ENCODE peak calls at places on chromosomes 4 and X, in seven cellular contexts. B is GM12878, T is IMR-90, I is K562, V is HCT116, L is H1, N is HepG2. G is an unnamed sample.

GRCh38 chrX:23554304-23554703 is 113.0 kb upstream of the PRDX4 start:
- DNase-seq in I (no peak), T (peak), N (peak), L (no peak), B (no peak), V (peak), G (peak)

GRCh38 chr4:8731364-8731763 is 138.8 kb downstream of the CPZ start:
- DNase-seq in I (no peak), V (no peak), B (no peak), L (no peak), N (no peak), T (no peak), G (no peak)

GRCh38 chrX:129698150-129698549 is 40.6 kb upstream of the XPNPEP2 start:
- DNase-seq in I (no peak), N (peak), B (no peak), T (no peak), V (no peak), L (no peak), G (no peak)

GRCh38 chr4:48017108-48017527 is 546 bp downstream of the NIPAL1 start:
- DNase-seq in N (no peak), B (no peak), L (peak), I (peak), T (peak), V (peak), G (peak)

GRCh38 chrX:39854772-39855747 is 242.7 kb downstream of the BCOR start:
- DNase-seq in N (no peak), B (peak), V (no peak), I (no peak), T (no peak), L (no peak), G (no peak)

GRCh38 chrX:15674514-15674898 is 9.9 kb upstream of the CLTRN start:
- DNase-seq in B (peak), N (peak), I (peak), V (peak), L (no peak), T (peak), G (no peak)

GRCh38 chrX:24982306-24982965 is 33.3 kb downstream of the ARX start:
- DNase-seq in N (no peak), T (peak), V (no peak), I (no peak), L (no peak), B (no peak), G (no peak)

GRCh38 chr4:77209012-77209411 is 52.0 kb downstream of the CCNG2 start:
- DNase-seq in V (no peak), B (no peak), L (no peak), N (no peak), T (no peak), I (no peak), G (no peak)

GRCh38 chr4:135418353-135418752 is 1216.8 kb upstream of the PABPC4L start:
- DNase-seq in T (peak), I (no peak), B (no peak), L (no peak), V (peak), N (peak), G (no peak)

GRCh38 chr4:107380836-107381438 is 339.1 kb downstream of the PAPSS1 start:
- DNase-seq in T (no peak), L (no peak), V (no peak), I (no peak), N (no peak), B (no peak), G (no peak)

GRCh38 chr4:100188829-100189228 is 1.4 kb downstream of the DDIT4L start:
- DNase-seq in L (no peak), I (no peak), B (no peak), T (no peak), V (no peak), N (no peak), G (no peak)

GRCh38 chr4:38562751-38563198 is 101.2 kb upstream of the KLF3 start:
- DNase-seq in B (no peak), V (no peak), I (no peak), T (peak), N (peak), L (no peak), G (peak)

DNA sequence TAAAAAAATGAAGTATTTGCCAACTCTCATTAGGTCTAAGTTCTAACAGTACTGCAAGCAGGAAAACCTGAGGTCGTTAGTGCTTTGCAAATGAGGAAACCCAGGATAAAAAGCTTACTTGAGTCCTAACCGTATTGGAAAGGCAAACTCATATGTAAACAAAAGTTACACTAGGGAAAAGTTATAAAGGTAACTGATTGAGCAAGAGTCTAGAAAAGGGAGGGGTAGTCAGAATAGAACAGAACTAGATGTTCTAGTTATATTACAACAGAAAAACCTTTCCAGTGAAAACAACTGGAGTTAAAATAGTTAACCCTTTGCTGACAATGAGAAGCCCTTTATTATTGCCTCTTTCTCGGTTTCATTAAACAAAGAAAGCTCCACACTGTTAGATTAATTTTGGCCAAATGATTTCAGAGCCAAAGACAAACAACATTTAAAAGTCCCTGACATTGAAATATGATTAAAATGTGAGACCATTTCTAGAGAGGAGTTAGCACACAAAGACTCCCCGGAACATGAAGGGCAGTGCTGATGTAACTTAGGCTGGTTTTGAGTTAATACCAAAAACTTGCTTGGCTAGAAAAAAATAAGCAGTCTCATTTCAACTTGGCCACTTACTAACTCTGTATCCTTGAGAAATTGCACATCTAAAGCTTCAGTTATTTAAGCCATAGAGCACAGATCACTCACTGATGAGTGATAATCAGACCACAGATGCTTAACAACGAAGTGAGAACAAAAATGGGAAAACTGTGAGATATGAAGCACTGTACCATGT is 66.2 kb upstream of the MAOA start:
- DNase-seq in B (no peak), T (no peak), I (no peak), N (peak), V (no peak), L (no peak), G (no peak)
- TF ChIP-seq POLR2A in B (no peak), T (no peak), I (no peak), N (no peak), V (no peak), L (no peak), G (no peak)

GRCh38 chrX:120763269-120763668 is 112.4 kb downstream of the CT47B1 start:
- DNase-seq in B (no peak), T (no peak), I (no peak), V (no peak), L (no peak), N (no peak), G (no peak)

GRCh38 chrX:120773801-120774200 is 101.9 kb downstream of the CT47B1 start:
- DNase-seq in I (no peak), N (no peak), T (no peak), B (no peak), V (no peak), L (no peak), G (no peak)

GRCh38 chrX:120768681-120769080 is 107.0 kb downstream of the CT47B1 start:
- DNase-seq in I (no peak), T (peak), B (no peak), N (no peak), L (no peak), V (no peak), G (peak)

GRCh38 chrX:120769576-120770341 is 105.9 kb downstream of the CT47B1 start:
- DNase-seq in V (peak), L (no peak), T (peak), N (peak), B (no peak), I (no peak), G (peak)

DNA sequence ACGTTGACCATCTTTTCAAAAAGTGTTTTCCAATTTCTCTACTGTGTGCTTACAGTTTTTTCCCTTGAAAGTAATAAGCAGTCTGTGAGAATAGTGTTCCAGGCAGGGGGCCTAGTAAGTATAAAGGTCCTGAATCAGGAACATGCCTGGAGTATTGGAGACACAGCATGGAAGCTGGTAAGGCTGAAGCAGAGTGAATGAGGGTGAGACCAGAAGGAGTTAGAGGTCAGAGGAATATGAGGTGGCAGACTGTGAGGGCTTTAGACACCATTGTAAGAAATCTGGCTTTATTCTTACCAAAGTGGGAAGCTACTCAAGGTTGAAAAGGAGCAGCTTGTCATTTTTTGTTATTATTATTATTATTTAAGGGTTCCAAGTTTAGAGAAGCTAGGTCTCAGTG is 107.4 kb downstream of the CT47B1 start:
- DNase-seq in L (no peak), T (no peak), B (no peak), V (no peak), I (no peak), N (no peak), G (no peak)
- H3K9ac ChIP-seq in L (no peak), T (no peak), B (no peak), V (no peak), I (no peak), N (no peak), G (peak)

GRCh38 chrX:49163555-49164419 is 1.2 kb downstream of the MAGIX start:
- DNase-seq in L (peak), I (peak), T (peak), V (peak), N (peak), B (peak), G (peak)
- TF ChIP-seq POLR2A in L (no peak), I (peak), T (no peak), V (peak), N (peak), B (peak), G (no peak)

DNA sequence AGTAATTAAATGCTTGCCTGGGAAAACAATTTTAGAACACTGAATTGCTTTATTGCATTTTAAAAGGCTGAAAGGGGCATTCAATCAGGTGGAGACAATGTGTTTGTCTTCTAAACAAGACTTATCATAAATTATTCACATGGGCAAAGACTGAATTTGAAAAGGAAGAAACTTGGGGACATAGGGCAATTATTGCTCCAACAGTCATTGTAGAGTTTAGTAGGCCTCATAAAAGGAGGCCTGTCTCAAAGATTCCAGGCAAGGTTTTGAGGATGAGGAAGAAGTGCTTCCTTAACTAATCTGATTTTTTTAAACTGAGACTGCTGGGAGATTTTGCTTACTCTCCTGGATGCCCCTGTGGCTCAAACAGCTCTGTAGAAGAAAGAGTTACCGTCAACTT is 174.4 kb upstream of the RPS6KA3 start:
- DNase-seq in L (no peak), I (no peak), B (no peak), V (no peak), N (no peak), T (no peak), G (no peak)
- H3K9ac ChIP-seq in L (no peak), I (no peak), B (no peak), V (no peak), N (no peak), T (no peak), G (no peak)